ENCODE peak calls at places on chromosomes 7 and 10, in six cellular contexts. L is AG04450, I is endothelial cell of umbilical vein, E is lung, W is lower lobe of right lung, M is neural progenitor cell. A is an unnamed sample. For H3K9me3, the result is how much of the 10 kb centered on the place peaks cover.

GRCh38 chr10:116472874-116473273 is 45.2 kb downstream of the PNLIPRP3 start:
- DNase-seq in L (no peak), I (no peak), E (no peak), W (no peak), M (no peak), A (no peak)

GRCh38 chr7:92255308-92255707 is 9.5 kb downstream of the ANKIB1 start:
- DNase-seq in L (peak), I (no peak), E (no peak), W (no peak), M (no peak), A (no peak)

GRCh38 chr10:43401627-43402026 is 7.4 kb downstream of the HNRNPF start:
- DNase-seq in L (no peak), I (peak), E (no peak), W (no peak), M (peak), A (no peak)

GRCh38 chr7:46244752-46245151 is 323.7 kb upstream of the IGFBP3 start:
- DNase-seq in L (peak), I (no peak), E (no peak), W (no peak), M (no peak), A (no peak)

GRCh38 chr10:6267941-6268340 is 65.2 kb downstream of the PFKFB3 start:
- DNase-seq in L (no peak), I (no peak), E (peak), W (peak), M (no peak), A (no peak)

GRCh38 chr10:21172774-21173432 is 275.8 kb upstream of the NEBL start:
- DNase-seq in L (no peak), I (no peak), E (no peak), W (peak), M (peak), A (no peak)

GRCh38 chr10:88200637-88201036 is 337.2 kb downstream of the PTEN start:
- DNase-seq in L (no peak), I (no peak), E (no peak), W (no peak), M (peak), A (no peak)

GRCh38 chr7:43513236-43513635 is 69.7 kb upstream of the STK17A start:
- DNase-seq in L (no peak), I (peak), E (no peak), W (no peak), M (no peak), A (no peak)

GRCh38 chr10:114822771-114823463 is 1.3 kb downstream of the FHIP2A start:
- DNase-seq in L (no peak), I (peak), E (no peak), W (no peak), M (no peak), A (no peak)

GRCh38 chr7:44962483-44963251 is 16.1 kb downstream of the MYO1G start:
- DNase-seq in L (no peak), I (peak), E (no peak), W (no peak), M (peak), A (no peak)

GRCh38 chr7:131011976-131012375 is 278.0 kb upstream of the KLF14 start:
- DNase-seq in L (peak), I (peak), E (no peak), W (no peak), M (no peak), A (no peak)

GRCh38 chr10:95728535-95728934 is 27.4 kb upstream of the ENTPD1 start:
- DNase-seq in L (no peak), I (peak), E (no peak), W (no peak), M (no peak), A (no peak)

GRCh38 chr10:42961776-42962119 is 115.1 kb upstream of the RET start:
- DNase-seq in L (no peak), I (no peak), E (no peak), W (no peak), M (no peak), A (no peak)

GRCh38 chr7:106294334-106294733 is 9.6 kb upstream of the NAMPT start:
- DNase-seq in L (no peak), I (no peak), E (no peak), W (no peak), M (no peak), A (no peak)

GRCh38 chr7:152076324-152076821 is 50.9 kb downstream of the GALNT11 start:
- DNase-seq in L (no peak), I (peak), E (no peak), W (no peak), M (peak), A (no peak)

GRCh38 chr7:110693348-110693747 is 397.6 kb upstream of the LRRN3 start:
- DNase-seq in L (no peak), I (no peak), E (no peak), W (no peak), M (no peak), A (no peak)

GRCh38 chr7:106583133-106583532 is 77.8 kb downstream of the CCDC71L start:
- DNase-seq in L (peak), I (no peak), E (no peak), W (no peak), M (no peak), A (no peak)

GRCh38 chr10:43110318-43111071 is 27.8 kb upstream of the CSGALNACT2 start:
- DNase-seq in L (no peak), I (no peak), E (no peak), W (peak), M (no peak), A (no peak)

GRCh38 chr7:87199241-87199640 is 20.3 kb downstream of the TMEM243 start:
- DNase-seq in L (no peak), I (no peak), E (no peak), W (no peak), M (no peak), A (no peak)

GRCh38 chr7:64625114-64626082 is 40.5 kb upstream of the ZNF107 start:
- DNase-seq in L (no peak), I (no peak), E (no peak), W (no peak), M (no peak), A (no peak)

GRCh38 chr10:76547352-76547972 is 1090.1 kb downstream of the KCNMA1 start:
- DNase-seq in L (peak), I (peak), E (peak), W (peak), M (peak), A (peak)

GRCh38 chr7:1550005-1550845 is 5.8 kb downstream of the TMEM184A start:
- DNase-seq in L (no peak), I (no peak), E (no peak), W (no peak), M (no peak), A (no peak)

GRCh38 chr10:65341323-65341922 is 1584.4 kb upstream of the LRRTM3 start:
- DNase-seq in L (no peak), I (peak), E (no peak), W (no peak), M (no peak), A (no peak)

GRCh38 chr7:142303650-142304049 is 45.8 kb upstream of the PRSS58 start:
- DNase-seq in L (no peak), I (no peak), E (no peak), W (no peak), M (peak), A (no peak)

GRCh38 chr10:86971146-86971991 is 3.1 kb downstream of the ADIRF start:
- DNase-seq in L (peak), I (peak), E (peak), W (peak), M (peak), A (peak)

GRCh38 chr10:17548162-17548561 is 69.0 kb downstream of the HACD1 start:
- DNase-seq in L (no peak), I (peak), E (no peak), W (no peak), M (no peak), A (no peak)

GRCh38 chr10:31457858-31458257 is 138.8 kb downstream of the ZEB1 start:
- DNase-seq in L (no peak), I (no peak), E (no peak), W (no peak), M (no peak), A (no peak)

GRCh38 chr7:46393142-46393541 is 472.1 kb upstream of the IGFBP3 start:
- DNase-seq in L (no peak), I (no peak), E (no peak), W (no peak), M (no peak), A (no peak)

GRCh38 chr10:79387466-79387973 is 40.3 kb downstream of the PPIF start:
- DNase-seq in L (no peak), I (no peak), E (no peak), W (no peak), M (no peak), A (no peak)

GRCh38 chr7:51278797-51279196 is 37.8 kb downstream of the COBL start:
- DNase-seq in L (no peak), I (no peak), E (no peak), W (no peak), M (peak), A (no peak)

GRCh38 chr7:127950233-127950935 is 80.9 kb downstream of the LRRC4 start:
- DNase-seq in L (no peak), I (no peak), E (no peak), W (no peak), M (no peak), A (no peak)

GRCh38 chr7:156143158-156143557 is 330.9 kb upstream of the SHH start:
- DNase-seq in L (no peak), I (no peak), E (no peak), W (no peak), M (no peak), A (no peak)
- H3K9me3 ChIP-seq in L (under half), I (under half), E (under half), W (under half), M (under half), A (under half)

DNA sequence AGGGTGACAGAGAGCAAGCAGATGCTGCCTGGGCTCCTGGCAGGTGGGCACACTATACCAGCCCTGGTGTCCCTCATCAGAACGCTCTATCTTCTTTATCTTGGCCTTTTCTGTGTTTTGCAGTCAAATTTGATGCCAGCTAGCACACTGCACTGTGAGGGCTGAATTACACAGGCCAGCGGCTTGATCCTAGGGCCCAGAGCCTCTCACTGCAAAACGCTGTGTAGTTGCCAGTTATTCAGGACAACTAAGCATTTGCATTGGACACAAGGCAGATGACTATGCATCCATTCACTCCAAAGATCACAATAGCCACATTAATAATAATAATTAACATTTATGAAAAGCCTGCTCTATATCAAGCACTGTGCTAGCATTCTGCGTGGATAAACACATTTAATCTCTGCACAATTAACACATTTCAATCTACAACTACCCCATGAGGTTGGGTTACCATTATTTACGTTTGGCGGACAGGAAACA is 100.3 kb downstream of the PAXIP1 start:
- DNase-seq in L (no peak), I (no peak), E (no peak), W (no peak), M (no peak), A (no peak)
- H3K9me3 ChIP-seq in L (half or more), I (under half), E (under half), W (under half), M (under half), A (under half)

DNA sequence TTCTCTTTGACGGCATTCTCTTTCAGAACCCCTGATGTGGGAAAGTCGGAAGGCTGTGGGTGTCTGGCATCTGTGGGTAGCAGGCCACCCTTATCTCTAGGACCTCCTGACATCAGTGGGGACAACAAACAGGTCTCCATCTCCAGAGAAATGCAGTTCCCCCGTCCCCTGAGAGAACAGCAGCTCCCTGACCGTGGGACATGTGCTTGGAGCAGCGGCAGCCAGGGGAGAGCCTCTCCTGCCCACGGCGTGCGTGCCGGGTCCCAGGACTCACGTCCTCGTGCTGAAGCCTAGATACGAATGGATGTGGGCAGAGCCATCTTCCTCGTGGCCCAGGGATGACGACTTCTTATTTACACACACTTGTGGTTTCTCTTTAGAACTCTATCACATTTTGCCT is 133.0 kb downstream of the FGFR2 start:
- DNase-seq in L (no peak), I (no peak), E (no peak), W (no peak), M (no peak), A (no peak)
- H3K9me3 ChIP-seq in L (half or more), I (under half), E (under half), W (under half), M (under half), A (under half)

GRCh38 chr7:158273138-158273651 is 314.4 kb downstream of the PTPRN2 start:
- DNase-seq in L (no peak), I (no peak), E (no peak), W (no peak), M (no peak), A (no peak)
- H3K9me3 ChIP-seq in L (half or more), I (under half), E (under half), W (under half), M (under half), A (under half)

GRCh38 chr7:157974678-157975230 is 612.9 kb downstream of the PTPRN2 start:
- DNase-seq in L (no peak), I (no peak), E (no peak), W (no peak), M (no peak), A (no peak)
- H3K9me3 ChIP-seq in L (half or more), I (under half), E (under half), W (under half), M (under half), A (under half)

DNA sequence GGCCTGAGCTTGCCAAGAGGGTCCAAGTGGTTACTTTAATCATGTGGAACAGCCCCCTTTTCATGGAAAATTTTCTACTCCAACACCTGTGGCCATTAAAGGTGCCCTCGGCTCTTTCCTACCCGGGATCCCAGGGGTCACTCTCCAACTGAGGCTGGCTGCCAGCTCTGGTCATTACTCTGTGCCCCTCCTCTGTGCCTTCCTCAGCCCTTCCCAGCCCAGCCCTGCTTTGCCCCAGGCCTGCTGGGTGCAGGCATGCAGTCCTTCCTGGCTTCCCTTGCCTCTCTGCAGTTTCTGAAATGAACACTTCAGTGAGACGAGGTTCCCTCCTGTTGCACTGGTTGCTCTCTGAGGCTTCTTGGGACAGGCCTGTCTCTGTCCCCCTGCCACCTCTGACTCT is 951.1 kb upstream of the ZNF722 start:
- DNase-seq in L (no peak), I (no peak), E (no peak), W (no peak), M (no peak), A (no peak)
- H3K9me3 ChIP-seq in L (half or more), I (under half), E (under half), W (under half), M (under half), A (under half)

A was measured in T-helper 17 cell.